ENCODE peak calls at places on chromosomes 16 and 17, in four cellular contexts. S, C, Z and Y are unnamed samples.
A peak's percentile ranks its signal among the peaks of the same experiment; 100 is the strongest.

GRCh38 chr17:5485270-5486205 is at the start of gene DERL2:
- DNase-seq in S (no peak), C (peak; percentile 53), Z (peak; percentile 2), Y (no peak)

GRCh38 chr16:57893559-57894389 is 77.2 kb downstream of the CNGB1 start:
- DNase-seq in S (no peak), C (peak; percentile 100), Z (no peak), Y (peak; percentile 72)

GRCh38 chr17:58556833-58557250 is 42.4 kb upstream of the MTMR4 start:
- DNase-seq in S (no peak), C (no peak), Z (no peak), Y (no peak)

GRCh38 chr16:1543085-1543896 is 9.8 kb downstream of the TMEM204 start:
- DNase-seq in S (peak; percentile 52), C (peak; percentile 93), Z (no peak), Y (peak; percentile 89)

GRCh38 chr16:48558269-48558915 is 51.6 kb downstream of the N4BP1 start:
- DNase-seq in S (no peak), C (peak; percentile 79), Z (no peak), Y (peak; percentile 73)

GRCh38 chr17:49496183-49496865 is 1.2 kb downstream of the NGFR start:
- DNase-seq in S (peak; percentile 89), C (peak; percentile 45), Z (peak; percentile 79), Y (peak; percentile 39)

GRCh38 chr17:4142107-4142900 is 526 bp downstream of the ZZEF1 start:
- DNase-seq in S (peak; percentile 23), C (peak; percentile 22), Z (no peak), Y (no peak)

GRCh38 chr17:42304187-42305030 is 16.1 kb downstream of the STAT5A start:
- DNase-seq in S (no peak), C (no peak), Z (no peak), Y (no peak)

GRCh38 chr17:31696184-31696602 is 162.9 kb downstream of the COPRS start:
- DNase-seq in S (no peak), C (peak; percentile 83), Z (no peak), Y (no peak)

GRCh38 chr17:42484304-42484703 is 25.6 kb downstream of the ATP6V0A1 start:
- DNase-seq in S (peak; percentile 59), C (no peak), Z (peak; percentile 93), Y (no peak)

GRCh38 chr17:14793237-14793636 is 471.9 kb downstream of the PMP22 start:
- DNase-seq in S (no peak), C (peak; percentile 66), Z (no peak), Y (no peak)

GRCh38 chr16:81526935-81527334 is 82.3 kb downstream of the CMIP start:
- DNase-seq in S (no peak), C (peak; percentile 56), Z (peak; percentile 60), Y (no peak)

GRCh38 chr17:40345161-40346034 is 19.1 kb downstream of the GJD3 start:
- DNase-seq in S (no peak), C (peak; percentile 53), Z (peak; percentile 29), Y (no peak)

GRCh38 chr17:28950017-28950751 is 1.1 kb downstream of the PHF12 start:
- DNase-seq in S (peak; percentile 40), C (peak; percentile 47), Z (peak; percentile 62), Y (peak; percentile 78)

GRCh38 chr17:27319536-27320221 is 25.8 kb downstream of the WSB1 start:
- DNase-seq in S (no peak), C (peak; percentile 59), Z (no peak), Y (no peak)

GRCh38 chr16:23080329-23080728 is 68.9 kb downstream of the USP31 start:
- DNase-seq in S (no peak), C (no peak), Z (no peak), Y (no peak)

GRCh38 chr17:4407216-4407615 is 26.5 kb upstream of the SPNS3 start:
- DNase-seq in S (no peak), C (no peak), Z (no peak), Y (no peak)

GRCh38 chr17:68972119-68972704 is 17.0 kb upstream of the ABCA8 start:
- DNase-seq in S (no peak), C (peak; percentile 61), Z (no peak), Y (no peak)

GRCh38 chr16:2273931-2274330 is 6.0 kb upstream of the RNPS1 start:
- DNase-seq in S (no peak), C (no peak), Z (no peak), Y (no peak)

GRCh38 chr17:45261577-45262515 is at the start of gene SPATA32:
- DNase-seq in S (peak; percentile 51), C (no peak), Z (peak; percentile 67), Y (peak; percentile 16)

GRCh38 chr16:72025404-72026114 is 17.0 kb downstream of the DHODH start:
- DNase-seq in S (no peak), C (no peak), Z (no peak), Y (no peak)

GRCh38 chr16:8623634-8624033 is 2.1 kb downstream of the METTL22 start:
- DNase-seq in S (no peak), C (peak; percentile 46), Z (no peak), Y (no peak)

GRCh38 chr16:90077757-90078593 is 844 bp upstream of the PRDM7 start:
- DNase-seq in S (peak; percentile 24), C (peak; percentile 42), Z (peak; percentile 56), Y (no peak)

GRCh38 chr16:85858984-85859817 is 39.8 kb upstream of the IRF8 start:
- DNase-seq in S (no peak), C (no peak), Z (no peak), Y (no peak)

GRCh38 chr16:30761928-30762902 is at the start of the genes CFAP119 and RNF40:
- DNase-seq in S (peak; percentile 89), C (peak; percentile 99), Z (peak; percentile 91), Y (peak; percentile 95)

GRCh38 chr16:2501938-2502900 is 11.5 kb upstream of the ATP6V0C start:
- DNase-seq in S (no peak), C (no peak), Z (no peak), Y (no peak)

GRCh38 chr16:4696905-4697866 is 3.8 kb downstream of the NUDT16L1 start:
- DNase-seq in S (no peak), C (no peak), Z (no peak), Y (no peak)

GRCh38 chr17:77343031-77343866 is 202.5 kb downstream of the SEC14L1 start:
- DNase-seq in S (no peak), C (no peak), Z (no peak), Y (no peak)

GRCh38 chr17:76738468-76738850 is 540 bp downstream of the MFSD11 start:
- DNase-seq in S (no peak), C (peak; percentile 30), Z (no peak), Y (no peak)

GRCh38 chr16:77780378-77780837 is 8.0 kb upstream of the VAT1L start:
- DNase-seq in S (no peak), C (peak; percentile 81), Z (no peak), Y (no peak)

GRCh38 chr16:20613471-20613887 is 37.3 kb upstream of the ACSM2B start:
- DNase-seq in S (no peak), C (no peak), Z (no peak), Y (no peak)

GRCh38 chr17:15657868-15658775 is 26.0 kb downstream of the TRIM16 start:
- DNase-seq in S (no peak), C (no peak), Z (no peak), Y (no peak)

GRCh38 chr17:75826561-75827290 is 17.5 kb downstream of the UNC13D start:
- DNase-seq in S (no peak), C (no peak), Z (no peak), Y (no peak)

GRCh38 chr16:11181889-11182279 is 74.1 kb downstream of the SOCS1 start:
- DNase-seq in S (peak; percentile 32), C (no peak), Z (no peak), Y (peak; percentile 68)

GRCh38 chr16:11552445-11552844 is 34.3 kb downstream of the LITAF start:
- DNase-seq in S (no peak), C (no peak), Z (no peak), Y (no peak)

GRCh38 chr17:21676281-21677111 is 15.8 kb upstream of the KCNJ18 start:
- DNase-seq in S (no peak), C (no peak), Z (no peak), Y (no peak)

GRCh38 chr16:57540906-57541753 is 1.3 kb upstream of the ADGRG5 start:
- DNase-seq in S (no peak), C (no peak), Z (no peak), Y (no peak)

GRCh38 chr16:11134722-11135121 is 121.3 kb downstream of the SOCS1 start:
- DNase-seq in S (no peak), C (no peak), Z (no peak), Y (no peak)